ENCODE peak calls at places on chromosomes 11 and 22, in seven cellular contexts. K is HCT116, X is MM.1S, V is GM23248, M is PC-3, E is neural progenitor cell, Y is OCI-LY7. G is an unnamed sample.

GRCh38 chr11:11389238-11389637 is 36.2 kb upstream of the CSNK2A3 start:
- DNase-seq in M (peak; percentile 38), V (peak; percentile 16), E (no peak), X (no peak), K (no peak), Y (no peak), G (no peak)

GRCh38 chr11:117795726-117796455 is 1.1 kb downstream of the DSCAML1 start:
- DNase-seq in M (no peak), Y (no peak), V (no peak), K (no peak), X (no peak), E (peak; percentile 46), G (no peak)

GRCh38 chr22:22210375-22210774 is 34.2 kb upstream of the VPREB1 start:
- DNase-seq in M (peak; percentile 79), V (peak; percentile 89), X (peak; percentile 41), E (no peak), K (peak; percentile 22), Y (no peak), G (peak; percentile 41)

GRCh38 chr11:6249822-6250555 is 9.6 kb upstream of the CCKBR start:
- DNase-seq in K (peak; percentile 18), E (no peak), X (no peak), Y (no peak), M (peak; percentile 77), V (peak; percentile 92), G (peak; percentile 78)

GRCh38 chr11:8167796-8168195 is 1.0 kb downstream of the RIC3 start:
- DNase-seq in M (no peak), E (peak; percentile 46), Y (no peak), V (peak; percentile 32), X (no peak), K (no peak), G (peak; percentile 13)

GRCh38 chr11:41879186-41879738 is 419.8 kb upstream of the LRRC4C start:
- DNase-seq in E (no peak), Y (no peak), V (peak; percentile 6), M (peak; percentile 50), X (no peak), K (no peak), G (no peak)

GRCh38 chr22:41382098-41382578 is 396 bp downstream of the TEF start:
- DNase-seq in K (no peak), E (peak; percentile 90), V (peak; percentile 72), Y (peak; percentile 75), M (peak; percentile 25), X (peak; percentile 32), G (peak; percentile 83)

GRCh38 chr22:46322711-46323110 is 12.8 kb upstream of the TRMU start:
- DNase-seq in X (no peak), E (no peak), K (no peak), M (no peak), Y (no peak), V (no peak), G (no peak)

GRCh38 chr22:46320716-46321386 is 14.7 kb upstream of the TRMU start:
- DNase-seq in X (no peak), Y (no peak), K (no peak), M (no peak), V (no peak), E (no peak), G (no peak)

GRCh38 chr22:45518580-45518991 is 15.9 kb downstream of the FBLN1 start:
- DNase-seq in E (no peak), V (peak; percentile 36), M (no peak), K (no peak), Y (no peak), X (no peak), G (no peak)

GRCh38 chr22:36398602-36399472 is 11.1 kb upstream of the MYH9 start:
- DNase-seq in E (no peak), X (no peak), K (no peak), Y (no peak), M (peak; percentile 58), V (peak; percentile 87), G (no peak)

GRCh38 chr11:72924568-72925190 is 110.5 kb downstream of the ATG16L2 start:
- DNase-seq in K (peak; percentile 8), V (peak; percentile 68), E (no peak), X (peak; percentile 18), M (peak; percentile 65), Y (peak; percentile 53), G (no peak)

GRCh38 chr11:16630651-16631050 is 107.8 kb upstream of the C11orf58 start:
- DNase-seq in V (no peak), M (no peak), Y (no peak), E (no peak), K (no peak), X (no peak), G (no peak)

GRCh38 chr22:19904881-19905618 is 36.5 kb upstream of the COMT start:
- DNase-seq in V (no peak), M (no peak), K (no peak), Y (no peak), X (no peak), E (no peak), G (no peak)

GRCh38 chr11:87359401-87359800 is 321.7 kb downstream of the TMEM135 start:
- DNase-seq in V (no peak), X (peak; percentile 92), K (no peak), Y (peak; percentile 89), E (no peak), M (peak; percentile 41), G (no peak)

GRCh38 chr11:68651208-68651984 is 32.9 kb upstream of the GAL start:
- DNase-seq in V (peak; percentile 16), K (no peak), Y (no peak), E (no peak), M (no peak), X (no peak), G (peak; percentile 5)

GRCh38 chr22:40714514-40714966 is 35.3 kb downstream of the MCHR1 start:
- DNase-seq in M (peak; percentile 60), Y (no peak), K (no peak), E (peak; percentile 94), X (no peak), V (peak; percentile 53), G (peak; percentile 72)

GRCh38 chr11:75200051-75200450 is 40.5 kb upstream of the TPBGL start:
- DNase-seq in V (no peak), Y (no peak), X (no peak), K (no peak), E (no peak), M (no peak), G (no peak)

GRCh38 chr22:36352775-36353507 is 34.8 kb downstream of the MYH9 start:
- DNase-seq in Y (no peak), M (no peak), E (peak; percentile 38), X (no peak), V (no peak), K (no peak), G (peak; percentile 53)

GRCh38 chr22:23197836-23198235 is 17.5 kb downstream of the BCR start:
- DNase-seq in Y (no peak), E (no peak), M (no peak), K (no peak), V (no peak), X (no peak), G (no peak)

GRCh38 chr11:79366218-79366617 is 74.6 kb downstream of the TENM4 start:
- DNase-seq in K (no peak), Y (no peak), X (no peak), M (no peak), E (no peak), V (no peak), G (no peak)

GRCh38 chr11:78576549-78577097 is 2.0 kb upstream of the NARS2 start:
- DNase-seq in K (no peak), X (no peak), V (no peak), Y (no peak), E (no peak), M (no peak), G (no peak)

DNA sequence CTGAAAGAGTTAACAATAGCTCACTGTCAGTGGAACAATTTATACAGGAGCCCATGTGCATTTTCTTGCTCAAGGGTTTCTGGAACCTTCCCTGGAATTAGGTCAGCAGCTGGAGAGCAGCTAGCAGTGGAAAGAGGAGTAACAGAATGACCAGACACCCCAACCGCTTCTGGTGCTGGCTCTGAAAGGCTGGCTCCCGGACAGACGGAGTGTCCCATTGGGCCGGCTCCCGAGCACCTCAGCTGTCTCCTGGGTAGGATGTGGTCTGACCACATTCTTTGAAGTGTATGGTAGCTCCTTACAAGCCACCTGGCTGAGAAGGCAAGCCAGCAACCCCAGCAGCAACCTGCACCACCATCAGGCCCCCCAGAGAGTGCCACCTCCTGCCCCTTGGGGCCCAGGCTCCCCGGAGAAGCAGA is 44.7 kb downstream of the ABTB2 start:
- DNase-seq in Y (peak; percentile 39), M (no peak), E (no peak), V (peak; percentile 20), K (no peak), X (no peak), G (no peak)
- TF ChIP-seq EZH2phosphoT487 in Y (no peak), M (no peak), E (no peak), V (no peak), K (no peak), X (no peak), G (no peak)

GRCh38 chr22:38406617-38407016 is 48.4 kb downstream of the KCNJ4 start:
- DNase-seq in Y (no peak), K (no peak), V (peak; percentile 59), E (no peak), X (no peak), M (no peak), G (no peak)
- TF ChIP-seq EZH2phosphoT487 in Y (no peak), K (no peak), V (no peak), E (no peak), X (no peak), M (no peak), G (no peak)

DNA sequence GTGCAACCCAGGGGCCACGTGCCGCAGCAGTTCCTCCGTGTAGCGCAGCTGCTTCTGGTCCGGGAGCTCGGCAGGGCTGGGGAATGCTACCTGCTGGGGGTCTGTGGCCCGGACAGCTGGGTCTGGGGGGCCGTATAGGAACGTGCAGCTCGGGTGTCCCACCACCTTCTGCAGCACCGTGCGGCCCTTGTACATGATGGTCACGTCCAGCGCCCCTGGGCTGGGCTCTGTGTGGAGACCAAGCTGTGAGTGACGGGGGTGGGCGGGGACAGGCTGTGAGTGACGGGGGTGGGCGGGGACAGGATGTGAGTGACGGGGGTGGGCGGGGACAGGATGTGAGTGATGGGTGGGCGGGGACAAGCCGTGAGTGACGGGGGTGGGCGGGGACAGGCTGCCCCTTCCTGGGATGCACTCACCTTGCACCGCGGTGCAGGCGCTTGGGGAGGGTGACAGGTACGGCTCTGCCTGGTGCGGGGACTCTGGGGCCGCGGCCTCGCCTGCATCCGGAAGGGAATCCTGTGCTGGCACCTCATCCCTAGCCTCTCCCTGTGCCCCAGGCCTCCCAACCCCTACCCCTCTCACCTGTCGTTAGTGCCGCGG is 2.3 kb downstream of the IRF7 start:
- DNase-seq in X (no peak), Y (peak; percentile 64), K (peak; percentile 59), V (no peak), E (peak; percentile 92), M (peak; percentile 70), G (peak; percentile 89)
- TF ChIP-seq EZH2phosphoT487 in X (no peak), Y (no peak), K (no peak), V (no peak), E (no peak), M (no peak), G (no peak)

GRCh38 chr11:69947059-69947771 is 128.0 kb upstream of the FGF3 start:
- DNase-seq in M (peak; percentile 30), V (peak; percentile 14), X (no peak), K (peak; percentile 10), E (no peak), Y (no peak), G (no peak)

GRCh38 chr11:69950120-69950519 is 128.0 kb upstream of the ANO1 start:
- DNase-seq in V (peak; percentile 16), E (peak; percentile 76), K (peak; percentile 58), M (peak; percentile 72), Y (peak; percentile 42), X (no peak), G (peak; percentile 44)

GRCh38 chr11:69949327-69949726 is 128.8 kb upstream of the ANO1 start:
- DNase-seq in E (no peak), M (peak; percentile 99), V (peak; percentile 92), X (no peak), K (peak; percentile 97), Y (no peak), G (peak; percentile 83)

GRCh38 chr11:69947772-69948255 is 128.6 kb upstream of the FGF3 start:
- DNase-seq in V (no peak), K (peak; percentile 51), X (no peak), Y (no peak), M (no peak), E (no peak), G (no peak)

GRCh38 chr11:69948256-69949141 is 129.3 kb upstream of the FGF3 start:
- DNase-seq in E (peak; percentile 42), X (no peak), V (peak; percentile 69), Y (no peak), K (peak; percentile 96), M (peak; percentile 98), G (peak; percentile 89)
- TF ChIP-seq EZH2phosphoT487 in E (no peak), X (no peak), V (no peak), Y (no peak), K (no peak), M (no peak), G (no peak)

G was measured in hepatocyte.